ENCODE peak calls at places on chromosomes 7 and 10, in four cellular contexts. Q is lower lobe of right lung, O is endodermal cell, X is caudate nucleus. G is an unnamed sample.

GRCh38 chr10:28939352-28940157 is 262.2 kb downstream of the BAMBI start:
- DNase-seq in Q (peak), O (peak), X (no peak), G (no peak)

GRCh38 chr7:130896051-130896881 is 162.3 kb upstream of the KLF14 start:
- DNase-seq in Q (no peak), O (no peak), X (no peak), G (no peak)

GRCh38 chr10:80090120-80090519 is 11.7 kb downstream of the TMEM254 start:
- DNase-seq in Q (no peak), O (no peak), X (no peak), G (no peak)

GRCh38 chr7:38870147-38870546 is 38.8 kb downstream of the VPS41 start:
- DNase-seq in Q (no peak), O (no peak), X (no peak), G (no peak)

GRCh38 chr10:8950978-8951377 is 896.5 kb downstream of the GATA3 start:
- DNase-seq in Q (no peak), O (no peak), X (no peak), G (no peak)

GRCh38 chr7:83732305-83732704 is 83.4 kb upstream of the SEMA3E start:
- DNase-seq in Q (no peak), O (no peak), X (no peak), G (no peak)

GRCh38 chr7:113764401-113765035 is 154.3 kb downstream of the PPP1R3A start:
- DNase-seq in Q (no peak), O (no peak), X (no peak), G (peak)

GRCh38 chr7:1537631-1538412 is 7.3 kb downstream of the MAFK start:
- DNase-seq in Q (peak), O (peak), X (no peak), G (no peak)

GRCh38 chr7:132234751-132235150 is 341.5 kb downstream of the PLXNA4 start:
- DNase-seq in Q (no peak), O (no peak), X (no peak), G (no peak)

GRCh38 chr10:103930449-103930848 is 12.5 kb upstream of the STN1 start:
- DNase-seq in Q (no peak), O (no peak), X (no peak), G (no peak)

GRCh38 chr7:134936893-134937520 is 49.3 kb upstream of the AGBL3 start:
- DNase-seq in Q (no peak), O (no peak), X (no peak), G (no peak)

GRCh38 chr7:42922017-42922753 is 9.8 kb downstream of the PSMA2 start:
- DNase-seq in Q (no peak), O (no peak), X (no peak), G (no peak)

GRCh38 chr10:79260803-79261740 is 86.2 kb upstream of the PPIF start:
- DNase-seq in Q (no peak), O (peak), X (no peak), G (no peak)

GRCh38 chr10:78700413-78700812 is 368.4 kb upstream of the ZMIZ1 start:
- DNase-seq in Q (no peak), O (peak), X (no peak), G (no peak)

GRCh38 chr7:80974396-80975358 is 55.8 kb upstream of the SEMA3C start:
- DNase-seq in Q (no peak), O (no peak), X (no peak), G (no peak)

GRCh38 chr10:70175516-70175915 is 5.2 kb upstream of the SAR1A start:
- DNase-seq in Q (no peak), O (no peak), X (no peak), G (no peak)

GRCh38 chr10:35600193-35600592 is 4.9 kb upstream of the GJD4 start:
- DNase-seq in Q (no peak), O (peak), X (no peak), G (no peak)

GRCh38 chr10:127375423-127375822 is 173.7 kb upstream of the NPS start:
- DNase-seq in Q (no peak), O (no peak), X (no peak), G (no peak)

GRCh38 chr7:50868426-50869100 is 85.9 kb upstream of the GRB10 start:
- DNase-seq in Q (no peak), O (no peak), X (no peak), G (no peak)

GRCh38 chr7:6631605-6632004 is 5.5 kb upstream of the ZNF316 start:
- DNase-seq in Q (no peak), O (no peak), X (no peak), G (no peak)

GRCh38 chr7:98186452-98187137 is 24.6 kb upstream of the BHLHA15 start:
- DNase-seq in Q (no peak), O (no peak), X (no peak), G (no peak)

GRCh38 chr10:13659887-13660544 is 73.3 kb downstream of the PRPF18 start:
- DNase-seq in Q (peak), O (peak), X (no peak), G (no peak)

GRCh38 chr7:107836237-107837144 is 33.5 kb upstream of the SLC26A3 start:
- DNase-seq in Q (no peak), O (no peak), X (no peak), G (no peak)

GRCh38 chr7:17274551-17275245 is 23.8 kb upstream of the AHR start:
- DNase-seq in Q (no peak), O (no peak), X (no peak), G (peak)

GRCh38 chr10:62250594-62251198 is 17.9 kb downstream of the RTKN2 start:
- DNase-seq in Q (no peak), O (no peak), X (no peak), G (no peak)

GRCh38 chr10:109929501-109930219 is 6.3 kb upstream of the XPNPEP1 start:
- DNase-seq in Q (no peak), O (no peak), X (no peak), G (no peak)

GRCh38 chr10:88582806-88583583 is at the start of gene RNLS:
- DNase-seq in Q (peak), O (peak), X (peak), G (no peak)

GRCh38 chr10:124225029-124225467 is 131.7 kb upstream of the CHST15 start:
- DNase-seq in Q (no peak), O (no peak), X (no peak), G (no peak)

GRCh38 chr7:7972927-7973594 is 4.5 kb downstream of the GLCCI1 start:
- DNase-seq in Q (no peak), O (no peak), X (no peak), G (no peak)

GRCh38 chr7:17830206-17830605 is 110.1 kb downstream of the SNX13 start:
- DNase-seq in Q (no peak), O (no peak), X (no peak), G (no peak)